ENCODE peak calls at places on chromosomes 5 and 9, in four cellular contexts. Q, U, O and R are unnamed samples.

GRCh38 chr9:91516781-91517180 is 93.1 kb upstream of the NFIL3 start:
- DNase-seq in Q (no peak), U (no peak), O (no peak), R (no peak)

GRCh38 chr9:123375725-123376132 is 19.7 kb downstream of the CRB2 start:
- DNase-seq in Q (peak; percentile 75), U (no peak), O (peak; percentile 84), R (no peak)

GRCh38 chr9:91515074-91515687 is 91.5 kb upstream of the NFIL3 start:
- DNase-seq in Q (no peak), U (peak; percentile 13), O (no peak), R (no peak)

GRCh38 chr5:27458318-27458717 is 419.9 kb upstream of the CDH9 start:
- DNase-seq in Q (no peak), U (no peak), O (no peak), R (no peak)

GRCh38 chr5:108793207-108793606 is 45.5 kb downstream of the FER start:
- DNase-seq in Q (no peak), U (no peak), O (no peak), R (no peak)

GRCh38 chr5:50958852-50959457 is 292.5 kb downstream of the PARP8 start:
- DNase-seq in Q (no peak), U (peak; percentile 74), O (no peak), R (no peak)

GRCh38 chr5:81718300-81718699 is 32.6 kb downstream of the SSBP2 start:
- DNase-seq in Q (no peak), U (peak; percentile 24), O (no peak), R (no peak)

GRCh38 chr5:135069895-135070657 is 36.0 kb upstream of the PITX1 start:
- DNase-seq in Q (peak; percentile 51), U (no peak), O (no peak), R (no peak)

GRCh38 chr5:79561525-79561893 is 47.6 kb upstream of the HOMER1 start:
- DNase-seq in Q (no peak), U (no peak), O (no peak), R (no peak)

GRCh38 chr5:35777358-35778087 is 79.2 kb upstream of the IL7R start:
- DNase-seq in Q (no peak), U (peak; percentile 98), O (peak; percentile 65), R (peak; percentile 47)

GRCh38 chr9:71916834-71917534 is 5.5 kb downstream of the C9orf85 start:
- DNase-seq in Q (no peak), U (no peak), O (no peak), R (no peak)

GRCh38 chr9:118829334-118829733 is 539.9 kb downstream of the BRINP1 start:
- DNase-seq in Q (no peak), U (peak; percentile 66), O (no peak), R (no peak)

GRCh38 chr5:138490648-138491283 is 25.5 kb downstream of the EGR1 start:
- DNase-seq in Q (no peak), U (no peak), O (no peak), R (no peak)

GRCh38 chr5:176995122-176995490 is 11.5 kb downstream of the UIMC1 start:
- DNase-seq in Q (no peak), U (no peak), O (no peak), R (no peak)

GRCh38 chr9:131609116-131609830 is 64.0 kb downstream of the PRRT1B start:
- DNase-seq in Q (no peak), U (peak; percentile 38), O (peak; percentile 89), R (no peak)

GRCh38 chr5:146130440-146131045 is 25.2 kb upstream of the PLAC8L1 start:
- DNase-seq in Q (no peak), U (peak; percentile 60), O (no peak), R (no peak)

GRCh38 chr5:132099073-132099748 is 25.6 kb downstream of the CSF2 start:
- DNase-seq in Q (no peak), U (no peak), O (no peak), R (no peak)

GRCh38 chr5:96984506-96985192 is 48.8 kb downstream of the LNPEP start:
- DNase-seq in Q (no peak), U (no peak), O (no peak), R (no peak)

GRCh38 chr5:83523926-83524325 is 52.4 kb downstream of the VCAN start:
- DNase-seq in Q (no peak), U (no peak), O (no peak), R (no peak)

GRCh38 chr9:84597131-84597530 is 72.4 kb upstream of the NTRK2 start:
- DNase-seq in Q (no peak), U (no peak), O (no peak), R (no peak)

GRCh38 chr5:142981886-142982820 is 212.0 kb downstream of the ARHGAP26 start:
- DNase-seq in Q (peak; percentile 73), U (peak; percentile 49), O (peak; percentile 92), R (no peak)

GRCh38 chr9:21684831-21685362 is 117.5 kb upstream of the MTAP start:
- DNase-seq in Q (no peak), U (no peak), O (no peak), R (no peak)

GRCh38 chr9:92716557-92716956 is 46.6 kb upstream of the IPPK start:
- DNase-seq in Q (peak; percentile 77), U (peak; percentile 90), O (no peak), R (peak; percentile 83)

GRCh38 chr9:14277202-14277601 is 36.7 kb downstream of the NFIB start:
- DNase-seq in Q (no peak), U (no peak), O (no peak), R (no peak)
- H3K4me1 ChIP-seq in Q (peaks cover 55% of the 10 kb centered on the region), U (peaks cover 48% of the 10 kb centered on the region), O (peaks cover 65% of the 10 kb centered on the region), R (peaks cover 10% of the 10 kb centered on the region)

GRCh38 chr5:55304584-55304983 is 2.9 kb downstream of the DHX29 start:
- DNase-seq in Q (no peak), U (no peak), O (no peak), R (no peak)

GRCh38 chr5:55308254-55308836 is 556 bp downstream of the MTREX start:
- DNase-seq in Q (no peak), U (no peak), O (no peak), R (no peak)

GRCh38 chr5:55306641-55307382 is 682 bp downstream of the DHX29 start:
- DNase-seq in Q (no peak), U (no peak), O (no peak), R (no peak)

GRCh38 chr5:55303238-55303690 is 4.2 kb downstream of the DHX29 start:
- DNase-seq in Q (no peak), U (no peak), O (no peak), R (no peak)

DNA sequence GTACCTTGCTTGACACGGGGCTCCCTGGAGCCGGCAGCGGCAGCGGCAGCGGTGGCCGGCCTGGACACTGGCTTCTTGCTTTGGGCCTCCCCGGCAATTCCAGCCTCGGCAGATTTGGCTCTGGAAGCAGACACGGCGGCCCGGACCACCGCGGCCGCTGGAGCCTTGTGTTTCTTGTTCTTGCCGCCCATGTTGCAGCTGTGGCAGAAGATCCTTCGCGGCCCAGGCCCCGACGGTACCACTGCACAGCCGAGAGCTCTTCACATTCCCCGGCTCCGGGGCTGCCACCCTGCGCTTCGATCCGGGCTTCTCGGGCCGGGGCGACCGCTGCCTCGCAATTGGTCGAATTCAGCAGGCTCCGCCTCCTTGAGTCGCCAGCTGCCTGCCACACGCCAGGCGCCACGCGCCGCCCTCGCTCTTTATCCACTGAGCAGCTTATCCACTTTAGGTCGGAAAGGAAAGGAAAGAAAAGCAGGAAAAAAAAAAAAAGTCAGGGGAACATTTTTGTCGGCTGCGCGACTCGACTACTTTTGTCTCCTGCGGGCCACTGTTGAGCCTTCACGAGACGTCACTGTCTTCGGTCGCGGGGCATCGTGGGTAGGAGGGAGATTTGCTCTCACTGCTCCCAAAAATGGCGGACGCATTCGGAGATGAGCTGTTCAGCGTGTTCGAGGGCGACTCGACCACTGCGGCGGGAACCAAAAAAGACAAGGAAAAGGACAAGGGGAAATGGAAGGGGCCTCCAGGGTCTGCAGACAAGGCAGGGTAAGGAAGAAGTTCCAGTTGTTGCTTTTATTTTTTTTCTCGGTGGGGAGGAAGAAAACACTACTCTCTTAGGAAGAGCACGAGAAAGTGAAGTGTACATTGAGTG is at the start of the genes DHX29 and MTREX:
- DNase-seq in Q (peak; percentile 97), U (peak; percentile 94), O (peak; percentile 96), R (peak; percentile 91)
- H3K4me1 ChIP-seq in Q (peaks cover 32% of the 10 kb centered on the region), U (peaks cover 18% of the 10 kb centered on the region), O (peaks cover 63% of the 10 kb centered on the region), R (peaks cover 2% of the 10 kb centered on the region)

DNA sequence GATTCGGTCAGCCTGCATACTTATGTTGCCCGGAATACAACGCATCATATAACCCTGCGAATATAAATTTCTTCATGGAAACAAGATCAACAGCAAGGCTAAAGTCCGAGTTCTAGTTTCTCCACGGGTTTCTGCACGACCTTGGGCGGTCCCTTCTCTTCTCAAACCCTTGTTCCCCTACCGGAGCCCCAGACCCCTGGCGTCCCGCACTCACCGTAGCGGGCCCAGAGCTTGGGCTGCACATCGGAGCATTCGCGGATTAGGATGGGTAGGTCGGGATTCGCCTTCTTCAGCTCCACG is 438 bp downstream of the NDUFA2 start:
- DNase-seq in Q (no peak), U (no peak), O (no peak), R (no peak)
- H3K4me1 ChIP-seq in Q (peaks cover 5% of the 10 kb centered on the region), U (peaks cover 13% of the 10 kb centered on the region), O (peaks cover 22% of the 10 kb centered on the region), R (no peaks in the 10 kb centered on the region)

DNA sequence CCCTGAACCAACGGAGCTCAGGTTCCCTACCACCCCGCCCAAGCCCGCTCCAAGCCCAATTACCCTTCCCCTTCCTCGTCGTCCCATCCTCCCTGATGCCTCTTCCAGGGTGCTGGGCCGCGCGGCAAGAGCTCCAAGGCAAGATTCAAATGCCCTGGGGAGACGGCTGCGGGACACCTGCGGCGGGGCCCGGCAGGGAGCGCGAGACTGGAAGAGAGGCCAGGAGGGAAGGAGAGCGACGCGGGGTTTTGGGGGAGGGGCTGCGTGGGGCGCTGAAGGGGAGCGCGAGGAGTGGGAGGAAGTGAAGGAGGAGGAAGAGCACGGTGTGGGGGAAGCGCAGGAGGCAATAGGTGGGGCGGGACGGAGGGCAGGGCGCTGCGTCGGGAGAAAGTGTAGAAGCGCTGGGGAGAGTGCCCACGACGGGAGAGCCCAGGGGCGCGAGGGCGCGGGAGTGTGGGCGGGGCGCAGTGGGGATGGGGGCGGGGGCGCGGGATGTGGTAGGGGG is 975 bp upstream of the NXNL2 start:
- DNase-seq in Q (peak; percentile 83), U (peak; percentile 68), O (peak; percentile 72), R (peak; percentile 68)
- H3K4me1 ChIP-seq in Q (peaks cover 19% of the 10 kb centered on the region), U (peaks cover 22% of the 10 kb centered on the region), O (peaks cover 24% of the 10 kb centered on the region), R (peaks cover 8% of the 10 kb centered on the region)

GRCh38 chr5:4981612-4982011 is 158.5 kb upstream of the ADAMTS16 start:
- DNase-seq in Q (no peak), U (no peak), O (no peak), R (no peak)
- H3K4me1 ChIP-seq in Q (peaks cover 49% of the 10 kb centered on the region), U (no peaks in the 10 kb centered on the region), O (no peaks in the 10 kb centered on the region), R (no peaks in the 10 kb centered on the region)